ENCODE peak calls at places on chromosome 21, in seven cellular contexts. One of them, this sample, is unnamed.

GRCh38 chr21:33799378-33800090 is 116.1 kb downstream of the ATP5PO start:
- DNase-seq in NT2/D1: no peak
- DNase-seq in central memory CD4-positive, alpha-beta T cell: no peak
- DNase-seq in upper lobe of right lung: no peak
- DNase-seq in activated CD4-positive, alpha-beta T cell treated with anti-CD3 and anti-CD28 coated beads, Interleukin-2, amount 10 ng/mL, durations not matched to agents 7 days and 5 days: no peak
- DNase-seq in AG08395: no peak
- DNase-seq in AG08396: no peak
- DNase-seq in this sample: no peak

GRCh38 chr21:15274701-15275255 is 210.0 kb upstream of the NRIP1 start:
- DNase-seq in central memory CD4-positive, alpha-beta T cell: no peak
- DNase-seq in AG08395: no peak
- DNase-seq in AG08396: no peak
- DNase-seq in activated CD4-positive, alpha-beta T cell treated with anti-CD3 and anti-CD28 coated beads, Interleukin-2, amount 10 ng/mL, durations not matched to agents 7 days and 5 days: no peak
- DNase-seq in NT2/D1: no peak
- DNase-seq in upper lobe of right lung: no peak
- DNase-seq in this sample: no peak

GRCh38 chr21:33915368-33916199 is at the start of gene ATP5PO:
- DNase-seq in activated CD4-positive, alpha-beta T cell treated with anti-CD3 and anti-CD28 coated beads, Interleukin-2, amount 10 ng/mL, durations not matched to agents 7 days and 5 days: peak; percentile 97
- DNase-seq in upper lobe of right lung: peak; percentile 99
- DNase-seq in AG08396: peak; percentile 96
- DNase-seq in NT2/D1: peak; percentile 98
- DNase-seq in AG08395: peak; percentile 99
- DNase-seq in central memory CD4-positive, alpha-beta T cell: peak; percentile 94
- DNase-seq in this sample: peak; percentile 93

GRCh38 chr21:33974513-33975468 is 59.2 kb upstream of the ATP5PO start:
- DNase-seq in AG08396: no peak
- DNase-seq in activated CD4-positive, alpha-beta T cell treated with anti-CD3 and anti-CD28 coated beads, Interleukin-2, amount 10 ng/mL, durations not matched to agents 7 days and 5 days: no peak
- DNase-seq in NT2/D1: no peak
- DNase-seq in AG08395: no peak
- DNase-seq in central memory CD4-positive, alpha-beta T cell: no peak
- DNase-seq in upper lobe of right lung: no peak
- DNase-seq in this sample: no peak

GRCh38 chr21:32007461-32007860 is 134.6 kb downstream of the HUNK start:
- DNase-seq in AG08395: peak; percentile 91
- DNase-seq in activated CD4-positive, alpha-beta T cell treated with anti-CD3 and anti-CD28 coated beads, Interleukin-2, amount 10 ng/mL, durations not matched to agents 7 days and 5 days: no peak
- DNase-seq in AG08396: peak; percentile 14
- DNase-seq in central memory CD4-positive, alpha-beta T cell: no peak
- DNase-seq in upper lobe of right lung: no peak
- DNase-seq in NT2/D1: no peak
- DNase-seq in this sample: no peak

GRCh38 chr21:44399151-44399954 is 45.9 kb downstream of the TRPM2 start:
- DNase-seq in upper lobe of right lung: no peak
- DNase-seq in AG08396: no peak
- DNase-seq in NT2/D1: no peak
- DNase-seq in activated CD4-positive, alpha-beta T cell treated with anti-CD3 and anti-CD28 coated beads, Interleukin-2, amount 10 ng/mL, durations not matched to agents 7 days and 5 days: no peak
- DNase-seq in central memory CD4-positive, alpha-beta T cell: no peak
- DNase-seq in AG08395: no peak
- DNase-seq in this sample: no peak

GRCh38 chr21:41186763-41187536 is 19.0 kb downstream of the BACE2 start:
- DNase-seq in NT2/D1: no peak
- DNase-seq in upper lobe of right lung: no peak
- DNase-seq in activated CD4-positive, alpha-beta T cell treated with anti-CD3 and anti-CD28 coated beads, Interleukin-2, amount 10 ng/mL, durations not matched to agents 7 days and 5 days: no peak
- DNase-seq in central memory CD4-positive, alpha-beta T cell: no peak
- DNase-seq in AG08396: no peak
- DNase-seq in AG08395: no peak
- DNase-seq in this sample: no peak

GRCh38 chr21:15192243-15192642 is 127.4 kb upstream of the NRIP1 start:
- DNase-seq in upper lobe of right lung: no peak
- DNase-seq in activated CD4-positive, alpha-beta T cell treated with anti-CD3 and anti-CD28 coated beads, Interleukin-2, amount 10 ng/mL, durations not matched to agents 7 days and 5 days: no peak
- DNase-seq in central memory CD4-positive, alpha-beta T cell: no peak
- DNase-seq in AG08396: no peak
- DNase-seq in AG08395: no peak
- DNase-seq in NT2/D1: no peak
- DNase-seq in this sample: no peak

GRCh38 chr21:34889287-34889536 is 159.9 kb downstream of the RUNX1 start:
- DNase-seq in NT2/D1: no peak
- DNase-seq in AG08395: peak; percentile 29
- DNase-seq in activated CD4-positive, alpha-beta T cell treated with anti-CD3 and anti-CD28 coated beads, Interleukin-2, amount 10 ng/mL, durations not matched to agents 7 days and 5 days: peak; percentile 41
- DNase-seq in central memory CD4-positive, alpha-beta T cell: no peak
- DNase-seq in AG08396: peak; percentile 67
- DNase-seq in upper lobe of right lung: peak; percentile 85
- DNase-seq in this sample: no peak

GRCh38 chr21:45509566-45510465 is 32.4 kb downstream of the SLC19A1 start:
- DNase-seq in central memory CD4-positive, alpha-beta T cell: no peak
- DNase-seq in AG08395: no peak
- DNase-seq in AG08396: no peak
- DNase-seq in NT2/D1: no peak
- DNase-seq in activated CD4-positive, alpha-beta T cell treated with anti-CD3 and anti-CD28 coated beads, Interleukin-2, amount 10 ng/mL, durations not matched to agents 7 days and 5 days: no peak
- DNase-seq in upper lobe of right lung: peak; percentile 62
- DNase-seq in this sample: no peak

GRCh38 chr21:45148316-45149000 is 74.1 kb downstream of the ADARB1 start:
- DNase-seq in activated CD4-positive, alpha-beta T cell treated with anti-CD3 and anti-CD28 coated beads, Interleukin-2, amount 10 ng/mL, durations not matched to agents 7 days and 5 days: peak; percentile 4
- DNase-seq in central memory CD4-positive, alpha-beta T cell: no peak
- DNase-seq in AG08396: no peak
- DNase-seq in AG08395: no peak
- DNase-seq in NT2/D1: no peak
- DNase-seq in upper lobe of right lung: no peak
- DNase-seq in this sample: no peak

GRCh38 chr21:45971487-45972352 is 9.8 kb upstream of the COL6A1 start:
- DNase-seq in central memory CD4-positive, alpha-beta T cell: no peak
- DNase-seq in activated CD4-positive, alpha-beta T cell treated with anti-CD3 and anti-CD28 coated beads, Interleukin-2, amount 10 ng/mL, durations not matched to agents 7 days and 5 days: no peak
- DNase-seq in AG08396: peak; percentile 85
- DNase-seq in upper lobe of right lung: peak; percentile 64
- DNase-seq in AG08395: peak; percentile 88
- DNase-seq in NT2/D1: no peak
- DNase-seq in this sample: no peak

GRCh38 chr21:45073301-45074047 is 906 bp upstream of the ADARB1 start:
- DNase-seq in NT2/D1: no peak
- DNase-seq in AG08396: peak; percentile 48
- DNase-seq in central memory CD4-positive, alpha-beta T cell: no peak
- DNase-seq in upper lobe of right lung: peak; percentile 71
- DNase-seq in activated CD4-positive, alpha-beta T cell treated with anti-CD3 and anti-CD28 coated beads, Interleukin-2, amount 10 ng/mL, durations not matched to agents 7 days and 5 days: no peak
- DNase-seq in AG08395: no peak
- DNase-seq in this sample: peak; percentile 7

GRCh38 chr21:45855248-45855801 is 126.2 kb upstream of the COL6A1 start:
- DNase-seq in AG08395: no peak
- DNase-seq in AG08396: no peak
- DNase-seq in NT2/D1: no peak
- DNase-seq in activated CD4-positive, alpha-beta T cell treated with anti-CD3 and anti-CD28 coated beads, Interleukin-2, amount 10 ng/mL, durations not matched to agents 7 days and 5 days: no peak
- DNase-seq in upper lobe of right lung: no peak
- DNase-seq in central memory CD4-positive, alpha-beta T cell: no peak
- DNase-seq in this sample: no peak

GRCh38 chr21:45287438-45288391 is at the start of gene POFUT2:
- DNase-seq in activated CD4-positive, alpha-beta T cell treated with anti-CD3 and anti-CD28 coated beads, Interleukin-2, amount 10 ng/mL, durations not matched to agents 7 days and 5 days: peak; percentile 98
- DNase-seq in NT2/D1: peak; percentile 97
- DNase-seq in upper lobe of right lung: peak; percentile 98
- DNase-seq in AG08396: peak; percentile 100
- DNase-seq in AG08395: peak; percentile 100
- DNase-seq in central memory CD4-positive, alpha-beta T cell: peak; percentile 98
- DNase-seq in this sample: peak; percentile 86

GRCh38 chr21:38171723-38172344 is 85.0 kb upstream of the KCNJ15 start:
- DNase-seq in AG08395: peak; percentile 55
- DNase-seq in AG08396: peak; percentile 31
- DNase-seq in central memory CD4-positive, alpha-beta T cell: no peak
- DNase-seq in upper lobe of right lung: no peak
- DNase-seq in NT2/D1: peak; percentile 93
- DNase-seq in activated CD4-positive, alpha-beta T cell treated with anti-CD3 and anti-CD28 coated beads, Interleukin-2, amount 10 ng/mL, durations not matched to agents 7 days and 5 days: no peak
- DNase-seq in this sample: no peak

GRCh38 chr21:17688912-17689874 is 76.5 kb upstream of the BTG3 start:
- DNase-seq in central memory CD4-positive, alpha-beta T cell: peak; percentile 34
- DNase-seq in upper lobe of right lung: no peak
- DNase-seq in activated CD4-positive, alpha-beta T cell treated with anti-CD3 and anti-CD28 coated beads, Interleukin-2, amount 10 ng/mL, durations not matched to agents 7 days and 5 days: peak; percentile 21
- DNase-seq in NT2/D1: no peak
- DNase-seq in AG08396: no peak
- DNase-seq in AG08395: no peak
- DNase-seq in this sample: peak; percentile 66

GRCh38 chr21:45867041-45867630 is 114.4 kb upstream of the COL6A1 start:
- DNase-seq in central memory CD4-positive, alpha-beta T cell: no peak
- DNase-seq in activated CD4-positive, alpha-beta T cell treated with anti-CD3 and anti-CD28 coated beads, Interleukin-2, amount 10 ng/mL, durations not matched to agents 7 days and 5 days: no peak
- DNase-seq in upper lobe of right lung: no peak
- DNase-seq in AG08395: no peak
- DNase-seq in AG08396: no peak
- DNase-seq in NT2/D1: no peak
- DNase-seq in this sample: no peak

GRCh38 chr21:43971992-43972255 is 40.2 kb upstream of the TRAPPC10 start:
- DNase-seq in upper lobe of right lung: no peak
- DNase-seq in AG08395: no peak
- DNase-seq in central memory CD4-positive, alpha-beta T cell: no peak
- DNase-seq in AG08396: no peak
- DNase-seq in activated CD4-positive, alpha-beta T cell treated with anti-CD3 and anti-CD28 coated beads, Interleukin-2, amount 10 ng/mL, durations not matched to agents 7 days and 5 days: no peak
- DNase-seq in NT2/D1: no peak
- DNase-seq in this sample: no peak

GRCh38 chr21:42781150-42781980 is 98.0 kb downstream of the WDR4 start:
- DNase-seq in AG08395: no peak
- DNase-seq in activated CD4-positive, alpha-beta T cell treated with anti-CD3 and anti-CD28 coated beads, Interleukin-2, amount 10 ng/mL, durations not matched to agents 7 days and 5 days: no peak
- DNase-seq in central memory CD4-positive, alpha-beta T cell: no peak
- DNase-seq in AG08396: no peak
- DNase-seq in NT2/D1: no peak
- DNase-seq in upper lobe of right lung: peak; percentile 75
- DNase-seq in this sample: peak; percentile 65

GRCh38 chr21:35198004-35198403 is 148.9 kb upstream of the RUNX1 start:
- DNase-seq in AG08395: peak; percentile 76
- DNase-seq in NT2/D1: no peak
- DNase-seq in activated CD4-positive, alpha-beta T cell treated with anti-CD3 and anti-CD28 coated beads, Interleukin-2, amount 10 ng/mL, durations not matched to agents 7 days and 5 days: no peak
- DNase-seq in upper lobe of right lung: no peak
- DNase-seq in central memory CD4-positive, alpha-beta T cell: no peak
- DNase-seq in AG08396: no peak
- DNase-seq in this sample: no peak

GRCh38 chr21:46092026-46092764 is 5.7 kb upstream of the COL6A2 start:
- DNase-seq in AG08395: peak; percentile 95
- DNase-seq in NT2/D1: no peak
- DNase-seq in AG08396: peak; percentile 93
- DNase-seq in central memory CD4-positive, alpha-beta T cell: no peak
- DNase-seq in activated CD4-positive, alpha-beta T cell treated with anti-CD3 and anti-CD28 coated beads, Interleukin-2, amount 10 ng/mL, durations not matched to agents 7 days and 5 days: no peak
- DNase-seq in upper lobe of right lung: peak; percentile 56
- DNase-seq in this sample: no peak

GRCh38 chr21:38159355-38159754 is 97.4 kb upstream of the KCNJ15 start:
- DNase-seq in NT2/D1: peak; percentile 73
- DNase-seq in activated CD4-positive, alpha-beta T cell treated with anti-CD3 and anti-CD28 coated beads, Interleukin-2, amount 10 ng/mL, durations not matched to agents 7 days and 5 days: peak; percentile 69
- DNase-seq in central memory CD4-positive, alpha-beta T cell: peak; percentile 23
- DNase-seq in AG08395: peak; percentile 78
- DNase-seq in upper lobe of right lung: peak; percentile 66
- DNase-seq in AG08396: peak; percentile 66
- DNase-seq in this sample: peak; percentile 37

GRCh38 chr21:41348434-41348833 is 13.4 kb upstream of the MX2 start:
- DNase-seq in NT2/D1: no peak
- DNase-seq in upper lobe of right lung: no peak
- DNase-seq in central memory CD4-positive, alpha-beta T cell: no peak
- DNase-seq in AG08396: no peak
- DNase-seq in activated CD4-positive, alpha-beta T cell treated with anti-CD3 and anti-CD28 coated beads, Interleukin-2, amount 10 ng/mL, durations not matched to agents 7 days and 5 days: no peak
- DNase-seq in AG08395: no peak
- DNase-seq in this sample: no peak

GRCh38 chr21:45906859-45907258 is 74.7 kb upstream of the COL6A1 start:
- DNase-seq in activated CD4-positive, alpha-beta T cell treated with anti-CD3 and anti-CD28 coated beads, Interleukin-2, amount 10 ng/mL, durations not matched to agents 7 days and 5 days: no peak
- DNase-seq in AG08395: no peak
- DNase-seq in upper lobe of right lung: no peak
- DNase-seq in central memory CD4-positive, alpha-beta T cell: no peak
- DNase-seq in AG08396: no peak
- DNase-seq in NT2/D1: no peak
- DNase-seq in this sample: no peak

GRCh38 chr21:17492415-17493168 is 20.3 kb upstream of the CXADR start:
- DNase-seq in AG08396: no peak
- DNase-seq in central memory CD4-positive, alpha-beta T cell: no peak
- DNase-seq in upper lobe of right lung: no peak
- DNase-seq in activated CD4-positive, alpha-beta T cell treated with anti-CD3 and anti-CD28 coated beads, Interleukin-2, amount 10 ng/mL, durations not matched to agents 7 days and 5 days: no peak
- DNase-seq in AG08395: no peak
- DNase-seq in NT2/D1: no peak
- DNase-seq in this sample: no peak

GRCh38 chr21:32499249-32500055 is 85.9 kb downstream of the TCP10L start:
- DNase-seq in central memory CD4-positive, alpha-beta T cell: no peak
- DNase-seq in AG08396: no peak
- DNase-seq in upper lobe of right lung: no peak
- DNase-seq in NT2/D1: no peak
- DNase-seq in AG08395: peak; percentile 56
- DNase-seq in activated CD4-positive, alpha-beta T cell treated with anti-CD3 and anti-CD28 coated beads, Interleukin-2, amount 10 ng/mL, durations not matched to agents 7 days and 5 days: no peak
- DNase-seq in this sample: no peak

GRCh38 chr21:46551636-46552241 is 53.1 kb downstream of the S100B start:
- DNase-seq in NT2/D1: no peak
- DNase-seq in activated CD4-positive, alpha-beta T cell treated with anti-CD3 and anti-CD28 coated beads, Interleukin-2, amount 10 ng/mL, durations not matched to agents 7 days and 5 days: peak; percentile 33
- DNase-seq in upper lobe of right lung: peak; percentile 79
- DNase-seq in AG08396: no peak
- DNase-seq in AG08395: no peak
- DNase-seq in central memory CD4-positive, alpha-beta T cell: peak; percentile 34
- DNase-seq in this sample: no peak

GRCh38 chr21:42538479-42539275 is 25.0 kb downstream of the SLC37A1 start:
- DNase-seq in AG08396: no peak
- DNase-seq in NT2/D1: no peak
- DNase-seq in activated CD4-positive, alpha-beta T cell treated with anti-CD3 and anti-CD28 coated beads, Interleukin-2, amount 10 ng/mL, durations not matched to agents 7 days and 5 days: no peak
- DNase-seq in AG08395: no peak
- DNase-seq in central memory CD4-positive, alpha-beta T cell: no peak
- DNase-seq in upper lobe of right lung: peak; percentile 39
- DNase-seq in this sample: peak; percentile 43